ENCODE peak calls at places on chromosomes 12 and 14, in ten cellular contexts. One of them, this sample, is unnamed.

GRCh38 chr14:78974691-78975090 is 804.5 kb downstream of the NRXN3 start:
- DNase-seq in AG04449: no peak
- DNase-seq in mesothelial cell of epicardium: no peak
- DNase-seq in EL: peak; percentile 59
- DNase-seq in left ventricle myocardium inferior: no peak
- DNase-seq in NCI-H2029: no peak
- DNase-seq in GOT3: no peak
- DNase-seq in T-helper 2 cell: no peak
- DNase-seq in stimulated activated CD8-positive, alpha-beta memory T cell treated with anti-CD3 and anti-CD28 coated beads, Interleukin-15, amount 100 ng/mL, for 24 hours: no peak
- DNase-seq in memory B cell: no peak
- DNase-seq in this sample: no peak

GRCh38 chr14:71372411-71372838 is 465.2 kb downstream of the PCNX1 start:
- DNase-seq in AG04449: peak; percentile 78
- DNase-seq in mesothelial cell of epicardium: no peak
- DNase-seq in EL: peak; percentile 74
- DNase-seq in left ventricle myocardium inferior: no peak
- DNase-seq in NCI-H2029: peak; percentile 14
- DNase-seq in GOT3: no peak
- DNase-seq in T-helper 2 cell: no peak
- DNase-seq in stimulated activated CD8-positive, alpha-beta memory T cell treated with anti-CD3 and anti-CD28 coated beads, Interleukin-15, amount 100 ng/mL, for 24 hours: no peak
- DNase-seq in memory B cell: no peak
- DNase-seq in this sample: no peak

GRCh38 chr12:67356400-67356799 is 87.2 kb downstream of the CAND1 start:
- DNase-seq in AG04449: no peak
- DNase-seq in mesothelial cell of epicardium: no peak
- DNase-seq in EL: no peak
- DNase-seq in left ventricle myocardium inferior: no peak
- DNase-seq in NCI-H2029: no peak
- DNase-seq in GOT3: no peak
- DNase-seq in T-helper 2 cell: no peak
- DNase-seq in stimulated activated CD8-positive, alpha-beta memory T cell treated with anti-CD3 and anti-CD28 coated beads, Interleukin-15, amount 100 ng/mL, for 24 hours: no peak
- DNase-seq in memory B cell: no peak
- DNase-seq in this sample: no peak

GRCh38 chr12:74509886-74510285 is 27.7 kb upstream of the ATXN7L3B start:
- DNase-seq in AG04449: no peak
- DNase-seq in mesothelial cell of epicardium: no peak
- DNase-seq in EL: no peak
- DNase-seq in left ventricle myocardium inferior: no peak
- DNase-seq in NCI-H2029: no peak
- DNase-seq in GOT3: no peak
- DNase-seq in T-helper 2 cell: no peak
- DNase-seq in stimulated activated CD8-positive, alpha-beta memory T cell treated with anti-CD3 and anti-CD28 coated beads, Interleukin-15, amount 100 ng/mL, for 24 hours: no peak
- DNase-seq in memory B cell: no peak
- DNase-seq in this sample: no peak

GRCh38 chr14:103651585-103651984 is 22.6 kb downstream of the KLC1 start:
- DNase-seq in AG04449: no peak
- DNase-seq in mesothelial cell of epicardium: no peak
- DNase-seq in EL: no peak
- DNase-seq in left ventricle myocardium inferior: no peak
- DNase-seq in NCI-H2029: no peak
- DNase-seq in GOT3: no peak
- DNase-seq in T-helper 2 cell: no peak
- DNase-seq in stimulated activated CD8-positive, alpha-beta memory T cell treated with anti-CD3 and anti-CD28 coated beads, Interleukin-15, amount 100 ng/mL, for 24 hours: no peak
- DNase-seq in memory B cell: no peak
- DNase-seq in this sample: no peak

GRCh38 chr12:124734224-124734788 is 129.4 kb downstream of the SCARB1 start:
- DNase-seq in AG04449: no peak
- DNase-seq in mesothelial cell of epicardium: no peak
- DNase-seq in EL: no peak
- DNase-seq in left ventricle myocardium inferior: peak; percentile 29
- DNase-seq in NCI-H2029: no peak
- DNase-seq in GOT3: no peak
- DNase-seq in T-helper 2 cell: no peak
- DNase-seq in stimulated activated CD8-positive, alpha-beta memory T cell treated with anti-CD3 and anti-CD28 coated beads, Interleukin-15, amount 100 ng/mL, for 24 hours: no peak
- DNase-seq in memory B cell: no peak
- DNase-seq in this sample: no peak

GRCh38 chr12:121468451-121468850 is 68.5 kb downstream of the RNF34 start:
- DNase-seq in AG04449: no peak
- DNase-seq in mesothelial cell of epicardium: no peak
- DNase-seq in EL: no peak
- DNase-seq in left ventricle myocardium inferior: no peak
- DNase-seq in NCI-H2029: no peak
- DNase-seq in GOT3: no peak
- DNase-seq in T-helper 2 cell: no peak
- DNase-seq in stimulated activated CD8-positive, alpha-beta memory T cell treated with anti-CD3 and anti-CD28 coated beads, Interleukin-15, amount 100 ng/mL, for 24 hours: no peak
- DNase-seq in memory B cell: no peak
- DNase-seq in this sample: no peak

GRCh38 chr14:75147423-75148071 is 20.7 kb upstream of the NEK9 start:
- DNase-seq in AG04449: no peak
- DNase-seq in mesothelial cell of epicardium: peak; percentile 49
- DNase-seq in EL: peak; percentile 16
- DNase-seq in left ventricle myocardium inferior: peak; percentile 54
- DNase-seq in NCI-H2029: no peak
- DNase-seq in GOT3: no peak
- DNase-seq in T-helper 2 cell: no peak
- DNase-seq in stimulated activated CD8-positive, alpha-beta memory T cell treated with anti-CD3 and anti-CD28 coated beads, Interleukin-15, amount 100 ng/mL, for 24 hours: no peak
- DNase-seq in memory B cell: no peak
- DNase-seq in this sample: peak; percentile 53

GRCh38 chr12:54840293-54840692 is 14.0 kb upstream of the MUCL1 start:
- DNase-seq in AG04449: no peak
- DNase-seq in mesothelial cell of epicardium: no peak
- DNase-seq in EL: no peak
- DNase-seq in left ventricle myocardium inferior: no peak
- DNase-seq in NCI-H2029: peak; percentile 2
- DNase-seq in GOT3: no peak
- DNase-seq in T-helper 2 cell: no peak
- DNase-seq in stimulated activated CD8-positive, alpha-beta memory T cell treated with anti-CD3 and anti-CD28 coated beads, Interleukin-15, amount 100 ng/mL, for 24 hours: no peak
- DNase-seq in memory B cell: no peak
- DNase-seq in this sample: no peak

GRCh38 chr12:10136637-10137205 is 6.7 kb upstream of the CLEC7A start:
- DNase-seq in AG04449: no peak
- DNase-seq in mesothelial cell of epicardium: no peak
- DNase-seq in EL: no peak
- DNase-seq in left ventricle myocardium inferior: no peak
- DNase-seq in NCI-H2029: peak; percentile 16
- DNase-seq in GOT3: no peak
- DNase-seq in T-helper 2 cell: no peak
- DNase-seq in stimulated activated CD8-positive, alpha-beta memory T cell treated with anti-CD3 and anti-CD28 coated beads, Interleukin-15, amount 100 ng/mL, for 24 hours: no peak
- DNase-seq in memory B cell: no peak
- DNase-seq in this sample: no peak

GRCh38 chr14:94355191-94355794 is 32.2 kb upstream of the SERPINA6 start:
- DNase-seq in AG04449: no peak
- DNase-seq in mesothelial cell of epicardium: peak; percentile 42
- DNase-seq in EL: peak; percentile 69
- DNase-seq in left ventricle myocardium inferior: peak; percentile 31
- DNase-seq in NCI-H2029: no peak
- DNase-seq in GOT3: no peak
- DNase-seq in T-helper 2 cell: no peak
- DNase-seq in stimulated activated CD8-positive, alpha-beta memory T cell treated with anti-CD3 and anti-CD28 coated beads, Interleukin-15, amount 100 ng/mL, for 24 hours: no peak
- DNase-seq in memory B cell: peak; percentile 8
- DNase-seq in this sample: peak; percentile 30

GRCh38 chr12:10331642-10332239 is 24.1 kb downstream of the KLRD1 start:
- DNase-seq in AG04449: peak; percentile 2
- DNase-seq in mesothelial cell of epicardium: no peak
- DNase-seq in EL: peak; percentile 48
- DNase-seq in left ventricle myocardium inferior: no peak
- DNase-seq in NCI-H2029: peak; percentile 64
- DNase-seq in GOT3: no peak
- DNase-seq in T-helper 2 cell: no peak
- DNase-seq in stimulated activated CD8-positive, alpha-beta memory T cell treated with anti-CD3 and anti-CD28 coated beads, Interleukin-15, amount 100 ng/mL, for 24 hours: no peak
- DNase-seq in memory B cell: no peak
- DNase-seq in this sample: no peak

GRCh38 chr12:11650279-11650696 is 814 bp downstream of the ETV6 start:
- DNase-seq in AG04449: no peak
- DNase-seq in mesothelial cell of epicardium: no peak
- DNase-seq in EL: no peak
- DNase-seq in left ventricle myocardium inferior: peak; percentile 26
- DNase-seq in NCI-H2029: peak; percentile 45
- DNase-seq in GOT3: no peak
- DNase-seq in T-helper 2 cell: no peak
- DNase-seq in stimulated activated CD8-positive, alpha-beta memory T cell treated with anti-CD3 and anti-CD28 coated beads, Interleukin-15, amount 100 ng/mL, for 24 hours: no peak
- DNase-seq in memory B cell: no peak
- DNase-seq in this sample: peak; percentile 58

GRCh38 chr12:126869644-126870043 is 1397.3 kb upstream of the TMEM132C start:
- DNase-seq in AG04449: no peak
- DNase-seq in mesothelial cell of epicardium: no peak
- DNase-seq in EL: no peak
- DNase-seq in left ventricle myocardium inferior: no peak
- DNase-seq in NCI-H2029: no peak
- DNase-seq in GOT3: no peak
- DNase-seq in T-helper 2 cell: no peak
- DNase-seq in stimulated activated CD8-positive, alpha-beta memory T cell treated with anti-CD3 and anti-CD28 coated beads, Interleukin-15, amount 100 ng/mL, for 24 hours: no peak
- DNase-seq in memory B cell: no peak
- DNase-seq in this sample: no peak

GRCh38 chr12:121927798-121928197 is 9.4 kb downstream of the CFAP251 start:
- DNase-seq in AG04449: no peak
- DNase-seq in mesothelial cell of epicardium: no peak
- DNase-seq in EL: peak; percentile 34
- DNase-seq in left ventricle myocardium inferior: no peak
- DNase-seq in NCI-H2029: no peak
- DNase-seq in GOT3: no peak
- DNase-seq in T-helper 2 cell: no peak
- DNase-seq in stimulated activated CD8-positive, alpha-beta memory T cell treated with anti-CD3 and anti-CD28 coated beads, Interleukin-15, amount 100 ng/mL, for 24 hours: no peak
- DNase-seq in memory B cell: no peak
- DNase-seq in this sample: no peak

GRCh38 chr12:67991158-67991557 is 1.9 kb downstream of the IFNG-AS1 start:
- DNase-seq in AG04449: no peak
- DNase-seq in mesothelial cell of epicardium: no peak
- DNase-seq in EL: no peak
- DNase-seq in left ventricle myocardium inferior: no peak
- DNase-seq in NCI-H2029: no peak
- DNase-seq in GOT3: no peak
- DNase-seq in T-helper 2 cell: no peak
- DNase-seq in stimulated activated CD8-positive, alpha-beta memory T cell treated with anti-CD3 and anti-CD28 coated beads, Interleukin-15, amount 100 ng/mL, for 24 hours: no peak
- DNase-seq in memory B cell: peak; percentile 32
- DNase-seq in this sample: peak; percentile 24

GRCh38 chr14:55914771-55915170 is 203.4 kb upstream of the PELI2 start:
- DNase-seq in AG04449: no peak
- DNase-seq in mesothelial cell of epicardium: no peak
- DNase-seq in EL: no peak
- DNase-seq in left ventricle myocardium inferior: no peak
- DNase-seq in NCI-H2029: no peak
- DNase-seq in GOT3: no peak
- DNase-seq in T-helper 2 cell: no peak
- DNase-seq in stimulated activated CD8-positive, alpha-beta memory T cell treated with anti-CD3 and anti-CD28 coated beads, Interleukin-15, amount 100 ng/mL, for 24 hours: no peak
- DNase-seq in memory B cell: no peak
- DNase-seq in this sample: no peak

GRCh38 chr12:22858849-22859569 is 234.0 kb downstream of the ETNK1 start:
- DNase-seq in AG04449: no peak
- DNase-seq in mesothelial cell of epicardium: no peak
- DNase-seq in EL: peak; percentile 26
- DNase-seq in left ventricle myocardium inferior: no peak
- DNase-seq in NCI-H2029: no peak
- DNase-seq in GOT3: no peak
- DNase-seq in T-helper 2 cell: no peak
- DNase-seq in stimulated activated CD8-positive, alpha-beta memory T cell treated with anti-CD3 and anti-CD28 coated beads, Interleukin-15, amount 100 ng/mL, for 24 hours: no peak
- DNase-seq in memory B cell: no peak
- DNase-seq in this sample: no peak

GRCh38 chr12:101230547-101230946 is 20.5 kb upstream of the SLC5A8 start:
- DNase-seq in AG04449: peak; percentile 50
- DNase-seq in mesothelial cell of epicardium: no peak
- DNase-seq in EL: peak; percentile 89
- DNase-seq in left ventricle myocardium inferior: no peak
- DNase-seq in NCI-H2029: no peak
- DNase-seq in GOT3: no peak
- DNase-seq in T-helper 2 cell: no peak
- DNase-seq in stimulated activated CD8-positive, alpha-beta memory T cell treated with anti-CD3 and anti-CD28 coated beads, Interleukin-15, amount 100 ng/mL, for 24 hours: no peak
- DNase-seq in memory B cell: no peak
- DNase-seq in this sample: no peak

GRCh38 chr14:100472491-100472890 is 114.7 kb downstream of the BEGAIN start:
- DNase-seq in AG04449: no peak
- DNase-seq in mesothelial cell of epicardium: no peak
- DNase-seq in EL: no peak
- DNase-seq in left ventricle myocardium inferior: no peak
- DNase-seq in NCI-H2029: no peak
- DNase-seq in GOT3: no peak
- DNase-seq in T-helper 2 cell: no peak
- DNase-seq in stimulated activated CD8-positive, alpha-beta memory T cell treated with anti-CD3 and anti-CD28 coated beads, Interleukin-15, amount 100 ng/mL, for 24 hours: no peak
- DNase-seq in memory B cell: no peak
- DNase-seq in this sample: no peak

GRCh38 chr12:49121047-49121696 is 10.0 kb downstream of the TUBA1B start:
- DNase-seq in AG04449: no peak
- DNase-seq in mesothelial cell of epicardium: no peak
- DNase-seq in EL: peak; percentile 71
- DNase-seq in left ventricle myocardium inferior: peak; percentile 32
- DNase-seq in NCI-H2029: peak; percentile 30
- DNase-seq in GOT3: no peak
- DNase-seq in T-helper 2 cell: no peak
- DNase-seq in stimulated activated CD8-positive, alpha-beta memory T cell treated with anti-CD3 and anti-CD28 coated beads, Interleukin-15, amount 100 ng/mL, for 24 hours: no peak
- DNase-seq in memory B cell: no peak
- DNase-seq in this sample: peak; percentile 58

GRCh38 chr12:26275313-26276257 is 80.2 kb downstream of the SSPN start:
- DNase-seq in AG04449: no peak
- DNase-seq in mesothelial cell of epicardium: no peak
- DNase-seq in EL: no peak
- DNase-seq in left ventricle myocardium inferior: no peak
- DNase-seq in NCI-H2029: no peak
- DNase-seq in GOT3: no peak
- DNase-seq in T-helper 2 cell: no peak
- DNase-seq in stimulated activated CD8-positive, alpha-beta memory T cell treated with anti-CD3 and anti-CD28 coated beads, Interleukin-15, amount 100 ng/mL, for 24 hours: no peak
- DNase-seq in memory B cell: no peak
- DNase-seq in this sample: no peak

This sample was measured in transverse colon.